ENCODE peak calls at places on chromosomes 3 and 15, in four cellular contexts. One of them, this sample, is unnamed.

GRCh38 chr3:137764001-137764433 is at the start of gene SOX14:
- DNase-seq in Panc1: no peak
- DNase-seq in HCT116: peak
- DNase-seq in HepG2: peak
- DNase-seq in this sample: peak

GRCh38 chr3:46852329-46852720 is 10.9 kb downstream of the MYL3 start:
- DNase-seq in Panc1: no peak
- DNase-seq in HCT116: no peak
- DNase-seq in HepG2: no peak
- DNase-seq in this sample: no peak

GRCh38 chr15:63752075-63752684 is 81.6 kb downstream of the HERC1 start:
- DNase-seq in Panc1: peak
- DNase-seq in HCT116: peak
- DNase-seq in HepG2: peak
- DNase-seq in this sample: peak

GRCh38 chr15:64928626-64929220 is 17.0 kb downstream of the ANKDD1A start:
- DNase-seq in Panc1: no peak
- DNase-seq in HCT116: no peak
- DNase-seq in HepG2: no peak
- DNase-seq in this sample: no peak

GRCh38 chr3:5006755-5007202 is 27.5 kb downstream of the BHLHE40 start:
- DNase-seq in Panc1: no peak
- DNase-seq in HCT116: no peak
- DNase-seq in HepG2: no peak
- DNase-seq in this sample: no peak

GRCh38 chr15:63288778-63289378 is 11.5 kb downstream of the APH1B start:
- DNase-seq in Panc1: no peak
- DNase-seq in HCT116: peak
- DNase-seq in HepG2: peak
- DNase-seq in this sample: peak

GRCh38 chr3:170961616-170962400 is 53.4 kb upstream of the EIF5A2 start:
- DNase-seq in Panc1: peak
- DNase-seq in HCT116: peak
- DNase-seq in HepG2: peak
- DNase-seq in this sample: peak

GRCh38 chr3:66822059-66823009 is 175.8 kb upstream of the KBTBD8 start:
- DNase-seq in Panc1: no peak
- DNase-seq in HCT116: peak
- DNase-seq in HepG2: peak
- DNase-seq in this sample: peak

GRCh38 chr3:17176757-17177156 is 292.0 kb downstream of the PLCL2 start:
- DNase-seq in Panc1: no peak
- DNase-seq in HCT116: no peak
- DNase-seq in HepG2: no peak
- DNase-seq in this sample: peak

GRCh38 chr3:197241173-197241572 is 57.2 kb downstream of the DLG1 start:
- DNase-seq in Panc1: no peak
- DNase-seq in HCT116: no peak
- DNase-seq in HepG2: no peak
- DNase-seq in this sample: no peak

GRCh38 chr3:126895178-126896066 is 87.5 kb upstream of the PLXNA1 start:
- DNase-seq in Panc1: no peak
- DNase-seq in HCT116: no peak
- DNase-seq in HepG2: no peak
- DNase-seq in this sample: peak

GRCh38 chr3:71358243-71358642 is 225.3 kb downstream of the FOXP1 start:
- DNase-seq in Panc1: no peak
- DNase-seq in HCT116: no peak
- DNase-seq in HepG2: no peak
- DNase-seq in this sample: no peak

GRCh38 chr15:73926191-73927002 is at the start of gene LOXL1:
- DNase-seq in Panc1: no peak
- DNase-seq in HCT116: peak
- DNase-seq in HepG2: peak
- DNase-seq in this sample: peak

GRCh38 chr3:117238805-117239204 is 529.2 kb downstream of the TUSC7 start:
- DNase-seq in Panc1: no peak
- DNase-seq in HCT116: no peak
- DNase-seq in HepG2: no peak
- DNase-seq in this sample: no peak

GRCh38 chr3:132448211-132448961 is 31.1 kb downstream of the DNAJC13 start:
- DNase-seq in Panc1: no peak
- DNase-seq in HCT116: no peak
- DNase-seq in HepG2: no peak
- DNase-seq in this sample: no peak

GRCh38 chr3:10303785-10304184 is 11.0 kb upstream of the GHRL start:
- DNase-seq in Panc1: no peak
- DNase-seq in HCT116: no peak
- DNase-seq in HepG2: no peak
- DNase-seq in this sample: no peak

GRCh38 chr15:32838338-32838737 is 120.5 kb downstream of the GREM1 start:
- DNase-seq in Panc1: no peak
- DNase-seq in HCT116: no peak
- DNase-seq in HepG2: no peak
- DNase-seq in this sample: no peak

GRCh38 chr3:69321301-69321986 is 64.4 kb downstream of the FRMD4B start:
- DNase-seq in Panc1: no peak
- DNase-seq in HCT116: no peak
- DNase-seq in HepG2: no peak
- DNase-seq in this sample: no peak

GRCh38 chr3:127738192-127738840 is 65.6 kb downstream of the ABTB1 start:
- DNase-seq in Panc1: no peak
- DNase-seq in HCT116: no peak
- DNase-seq in HepG2: no peak
- DNase-seq in this sample: peak

GRCh38 chr15:74243431-74243830 is 7.3 kb downstream of the CCDC33 start:
- DNase-seq in Panc1: no peak
- DNase-seq in HCT116: no peak
- DNase-seq in HepG2: no peak
- DNase-seq in this sample: no peak

GRCh38 chr3:69542265-69543079 is 156.6 kb upstream of the FRMD4B start:
- DNase-seq in Panc1: no peak
- DNase-seq in HCT116: no peak
- DNase-seq in HepG2: no peak
- DNase-seq in this sample: no peak

GRCh38 chr3:144429719-144430121 is 458.1 kb downstream of the DIPK2A start:
- DNase-seq in Panc1: no peak
- DNase-seq in HCT116: no peak
- DNase-seq in HepG2: no peak
- DNase-seq in this sample: no peak

GRCh38 chr15:77419050-77419835 is 661 bp downstream of the PEAK1 start:
- DNase-seq in Panc1: no peak
- DNase-seq in HCT116: no peak
- DNase-seq in HepG2: no peak
- DNase-seq in this sample: peak

GRCh38 chr3:37499061-37499785 is 324.8 kb upstream of the LRRFIP2 start:
- DNase-seq in Panc1: no peak
- DNase-seq in HCT116: no peak
- DNase-seq in HepG2: no peak
- DNase-seq in this sample: no peak

GRCh38 chr15:78306176-78306774 is 6.9 kb upstream of the SKIC8 start:
- DNase-seq in Panc1: no peak
- DNase-seq in HCT116: no peak
- DNase-seq in HepG2: no peak
- DNase-seq in this sample: peak

GRCh38 chr3:132537297-132537696 is 59.8 kb upstream of the ACKR4 start:
- DNase-seq in Panc1: no peak
- DNase-seq in HCT116: no peak
- DNase-seq in HepG2: no peak
- DNase-seq in this sample: no peak

GRCh38 chr15:92917606-92918407 is 17.7 kb downstream of the CHD2 start:
- DNase-seq in Panc1: no peak
- DNase-seq in HCT116: peak
- DNase-seq in HepG2: peak
- DNase-seq in this sample: peak

GRCh38 chr3:124837730-124838186 is 49.4 kb downstream of the ITGB5 start:
- DNase-seq in Panc1: peak
- DNase-seq in HCT116: peak
- DNase-seq in HepG2: peak
- DNase-seq in this sample: peak

DNA sequence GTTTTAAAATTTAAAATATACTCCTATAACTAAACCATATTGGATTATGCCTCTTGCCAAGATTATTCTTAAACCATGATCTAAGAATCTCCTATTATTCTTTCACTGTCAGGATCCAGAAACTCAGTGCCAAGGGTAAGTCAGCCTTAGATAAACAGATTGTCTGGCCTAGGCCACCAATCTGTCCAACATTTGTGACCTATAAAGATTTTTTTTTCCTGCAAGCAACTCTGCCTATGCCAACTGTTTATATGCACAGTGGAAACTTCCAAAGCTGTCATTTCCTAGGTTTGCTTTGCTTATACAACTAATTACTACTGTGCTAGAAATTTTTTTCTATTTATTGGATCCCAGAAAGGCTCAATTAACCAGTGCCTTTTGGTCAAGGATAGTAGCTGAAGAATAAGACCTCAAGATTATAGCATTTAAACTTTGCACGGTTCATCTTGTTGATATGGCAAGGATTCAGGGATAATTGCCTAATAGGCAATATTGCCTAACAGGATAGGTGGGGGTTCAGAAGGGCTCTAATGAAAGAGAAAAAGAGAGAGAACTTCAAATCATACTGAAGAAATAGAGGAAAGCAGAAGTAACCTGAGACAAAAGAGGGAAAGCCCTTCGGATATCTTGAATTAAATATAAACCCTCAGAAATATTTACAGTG is 22.8 kb downstream of the GAP43 start:
- DNase-seq in Panc1: no peak
- DNase-seq in HCT116: no peak
- DNase-seq in HepG2: no peak
- DNase-seq in this sample: no peak
- TF ChIP-seq TCF7L2 in Panc1: no peak
- TF ChIP-seq TCF7L2 in HCT116: no peak
- TF ChIP-seq TCF7L2 in HepG2: no peak
- TF ChIP-seq TCF7L2 in this sample: no peak

GRCh38 chr3:120349819-120350125 is 618 bp upstream of the LRRC58 start:
- DNase-seq in Panc1: no peak
- DNase-seq in HCT116: no peak
- DNase-seq in HepG2: no peak
- DNase-seq in this sample: no peak

GRCh38 chr3:120350431-120350941 is 1.3 kb upstream of the LRRC58 start:
- DNase-seq in Panc1: no peak
- DNase-seq in HCT116: no peak
- DNase-seq in HepG2: peak
- DNase-seq in this sample: peak

GRCh38 chr3:120352017-120352416 is 2.9 kb upstream of the LRRC58 start:
- DNase-seq in Panc1: no peak
- DNase-seq in HCT116: no peak
- DNase-seq in HepG2: no peak
- DNase-seq in this sample: no peak

GRCh38 chr3:120355486-120355885 is 6.3 kb upstream of the LRRC58 start:
- DNase-seq in Panc1: no peak
- DNase-seq in HCT116: no peak
- DNase-seq in HepG2: no peak
- DNase-seq in this sample: no peak

GRCh38 chr3:120353463-120353862 is 4.3 kb upstream of the LRRC58 start:
- DNase-seq in Panc1: no peak
- DNase-seq in HCT116: no peak
- DNase-seq in HepG2: no peak
- DNase-seq in this sample: no peak
- TF ChIP-seq TCF7L2 in Panc1: no peak
- TF ChIP-seq TCF7L2 in HCT116: no peak
- TF ChIP-seq TCF7L2 in HepG2: no peak
- TF ChIP-seq TCF7L2 in this sample: no peak

GRCh38 chr3:2362122-2362521 is 263.5 kb downstream of the CNTN4 start:
- DNase-seq in Panc1: no peak
- DNase-seq in HCT116: no peak
- DNase-seq in HepG2: no peak
- DNase-seq in this sample: no peak

GRCh38 chr3:2356298-2356950 is 257.8 kb downstream of the CNTN4 start:
- DNase-seq in Panc1: no peak
- DNase-seq in HCT116: no peak
- DNase-seq in HepG2: no peak
- DNase-seq in this sample: no peak

GRCh38 chr3:2360815-2361214 is 262.1 kb downstream of the CNTN4 start:
- DNase-seq in Panc1: no peak
- DNase-seq in HCT116: no peak
- DNase-seq in HepG2: no peak
- DNase-seq in this sample: no peak
- TF ChIP-seq TCF7L2 in Panc1: no peak
- TF ChIP-seq TCF7L2 in HCT116: no peak
- TF ChIP-seq TCF7L2 in HepG2: no peak
- TF ChIP-seq TCF7L2 in this sample: no peak

DNA sequence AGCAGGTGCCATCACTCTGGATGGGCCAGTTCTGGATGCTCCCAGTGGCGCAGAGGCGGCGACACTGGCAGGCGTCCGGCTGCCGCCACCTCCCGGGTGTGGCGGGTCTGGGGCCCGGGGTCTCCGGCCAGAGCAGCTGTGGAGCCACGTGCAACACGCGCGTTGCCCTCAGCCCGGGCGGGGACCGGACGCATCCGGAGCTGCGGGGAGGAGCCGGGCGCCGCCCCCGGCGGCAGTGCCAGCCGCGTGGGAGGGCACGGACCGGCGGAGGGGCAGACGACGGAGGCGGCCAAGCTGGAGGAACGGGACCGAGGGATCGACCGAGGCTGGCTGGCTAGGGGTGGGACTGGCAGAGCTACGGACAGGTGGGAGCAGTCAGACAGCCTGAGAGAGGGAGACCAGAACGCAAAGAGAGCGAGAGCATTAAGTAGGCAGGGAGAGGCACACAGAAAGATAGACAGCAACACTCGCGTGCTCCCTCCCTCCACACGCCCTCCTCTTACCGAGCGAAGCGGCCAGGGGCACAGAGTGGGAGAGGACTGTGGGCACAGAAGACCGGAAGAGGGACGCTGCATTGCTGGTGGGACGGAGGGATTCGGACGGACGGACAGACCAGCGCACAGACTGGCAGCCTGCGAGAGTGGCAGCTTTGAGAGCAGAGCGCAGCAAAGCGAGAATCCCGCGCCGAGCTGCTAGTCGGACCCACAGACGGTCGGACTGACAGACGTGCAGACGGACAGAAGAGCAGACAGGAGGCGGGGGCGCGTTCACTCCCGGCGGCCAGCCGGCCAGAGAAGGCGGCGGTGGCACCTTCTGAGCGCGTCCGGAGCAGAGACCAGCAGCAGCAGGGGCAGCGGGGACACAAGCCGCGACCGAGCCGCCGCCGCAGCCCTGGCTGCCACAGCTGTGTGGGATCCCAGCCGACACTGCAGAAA is at the start of gene ARPP21:
- DNase-seq in Panc1: no peak
- DNase-seq in HCT116: no peak
- DNase-seq in HepG2: no peak
- DNase-seq in this sample: no peak
- TF ChIP-seq TCF7L2 in Panc1: no peak
- TF ChIP-seq TCF7L2 in HCT116: no peak
- TF ChIP-seq TCF7L2 in HepG2: no peak
- TF ChIP-seq TCF7L2 in this sample: no peak